ENCODE peak calls at places on chromosomes 2 and 18, in six cellular contexts. One of them, this sample, is unnamed.
A peak's percentile ranks its signal among the peaks of the same experiment; 100 is the strongest.

GRCh38 chr2:42944744-42945415 is 152.5 kb upstream of the HAAO start:
- DNase-seq in tibial nerve: no peak
- DNase-seq in heart right ventricle: no peak
- DNase-seq in A549: peak; percentile 44
- DNase-seq in mesendoderm: peak; percentile 52
- DNase-seq in suprapubic skin: no peak
- DNase-seq in this sample: no peak

GRCh38 chr18:3624818-3625716 is 175.1 kb downstream of the TGIF1 start:
- DNase-seq in suprapubic skin: no peak
- DNase-seq in heart right ventricle: no peak
- DNase-seq in tibial nerve: no peak
- DNase-seq in mesendoderm: peak; percentile 89
- DNase-seq in A549: peak; percentile 96
- DNase-seq in this sample: no peak

GRCh38 chr2:127807678-127808353 is 3.2 kb downstream of the WDR33 start:
- DNase-seq in A549: no peak
- DNase-seq in tibial nerve: no peak
- DNase-seq in heart right ventricle: no peak
- DNase-seq in suprapubic skin: no peak
- DNase-seq in mesendoderm: peak; percentile 27
- DNase-seq in this sample: no peak

GRCh38 chr2:221716434-221717303 is 144.6 kb upstream of the EPHA4 start:
- DNase-seq in heart right ventricle: no peak
- DNase-seq in mesendoderm: no peak
- DNase-seq in tibial nerve: no peak
- DNase-seq in A549: peak; percentile 50
- DNase-seq in suprapubic skin: no peak
- DNase-seq in this sample: no peak

GRCh38 chr2:236143811-236144210 is 24.4 kb downstream of the GBX2 start:
- DNase-seq in suprapubic skin: no peak
- DNase-seq in mesendoderm: no peak
- DNase-seq in heart right ventricle: no peak
- DNase-seq in A549: no peak
- DNase-seq in tibial nerve: no peak
- DNase-seq in this sample: no peak

GRCh38 chr2:29455202-29455885 is 340.1 kb downstream of the CLIP4 start:
- DNase-seq in suprapubic skin: no peak
- DNase-seq in A549: no peak
- DNase-seq in mesendoderm: no peak
- DNase-seq in tibial nerve: no peak
- DNase-seq in heart right ventricle: no peak
- DNase-seq in this sample: no peak

GRCh38 chr18:45496746-45497145 is 118.5 kb upstream of the SLC14A2 start:
- DNase-seq in heart right ventricle: no peak
- DNase-seq in suprapubic skin: no peak
- DNase-seq in mesendoderm: no peak
- DNase-seq in A549: no peak
- DNase-seq in tibial nerve: no peak
- DNase-seq in this sample: no peak

GRCh38 chr18:13253786-13254755 is 35.5 kb downstream of the LDLRAD4 start:
- DNase-seq in tibial nerve: no peak
- DNase-seq in suprapubic skin: peak; percentile 59
- DNase-seq in heart right ventricle: no peak
- DNase-seq in mesendoderm: peak; percentile 51
- DNase-seq in A549: no peak
- DNase-seq in this sample: no peak

GRCh38 chr2:237254369-237254861 is 159.5 kb downstream of the COL6A3 start:
- DNase-seq in A549: no peak
- DNase-seq in mesendoderm: no peak
- DNase-seq in heart right ventricle: no peak
- DNase-seq in suprapubic skin: no peak
- DNase-seq in tibial nerve: no peak
- DNase-seq in this sample: no peak

GRCh38 chr2:176093145-176093888 is 796 bp downstream of the HOXD13 start:
- DNase-seq in suprapubic skin: no peak
- DNase-seq in mesendoderm: peak; percentile 48
- DNase-seq in tibial nerve: no peak
- DNase-seq in heart right ventricle: no peak
- DNase-seq in A549: no peak
- DNase-seq in this sample: no peak

GRCh38 chr2:133040175-133040574 is 370.2 kb upstream of the LYPD1 start:
- DNase-seq in heart right ventricle: no peak
- DNase-seq in tibial nerve: no peak
- DNase-seq in suprapubic skin: no peak
- DNase-seq in mesendoderm: no peak
- DNase-seq in A549: no peak
- DNase-seq in this sample: no peak

GRCh38 chr2:230895536-230896345 is 29.3 kb downstream of the GPR55 start:
- DNase-seq in heart right ventricle: no peak
- DNase-seq in mesendoderm: no peak
- DNase-seq in A549: no peak
- DNase-seq in suprapubic skin: peak; percentile 70
- DNase-seq in tibial nerve: no peak
- DNase-seq in this sample: no peak

GRCh38 chr18:47149457-47150028 is 757 bp downstream of the HDHD2 start:
- DNase-seq in heart right ventricle: no peak
- DNase-seq in A549: peak; percentile 1
- DNase-seq in tibial nerve: no peak
- DNase-seq in suprapubic skin: no peak
- DNase-seq in mesendoderm: peak; percentile 50
- DNase-seq in this sample: no peak

GRCh38 chr2:19776941-19777514 is 124.8 kb downstream of the TTC32 start:
- DNase-seq in suprapubic skin: no peak
- DNase-seq in tibial nerve: no peak
- DNase-seq in heart right ventricle: no peak
- DNase-seq in A549: no peak
- DNase-seq in mesendoderm: no peak
- DNase-seq in this sample: no peak

GRCh38 chr2:3023531-3023930 is 354.1 kb downstream of the EIPR1 start:
- DNase-seq in suprapubic skin: no peak
- DNase-seq in mesendoderm: no peak
- DNase-seq in A549: no peak
- DNase-seq in tibial nerve: no peak
- DNase-seq in heart right ventricle: no peak
- DNase-seq in this sample: no peak

GRCh38 chr2:84924173-84925106 is 19.0 kb downstream of the TMSB10 start:
- DNase-seq in tibial nerve: no peak
- DNase-seq in suprapubic skin: peak; percentile 65
- DNase-seq in A549: peak; percentile 97
- DNase-seq in heart right ventricle: peak; percentile 19
- DNase-seq in mesendoderm: peak; percentile 62
- DNase-seq in this sample: no peak

GRCh38 chr2:104733544-104733943 is 120.4 kb upstream of the POU3F3 start:
- DNase-seq in suprapubic skin: no peak
- DNase-seq in A549: peak; percentile 47
- DNase-seq in heart right ventricle: no peak
- DNase-seq in tibial nerve: no peak
- DNase-seq in mesendoderm: peak; percentile 81
- DNase-seq in this sample: no peak

GRCh38 chr2:120424274-120424796 is 78.4 kb downstream of the INHBB start:
- DNase-seq in A549: no peak
- DNase-seq in tibial nerve: no peak
- DNase-seq in heart right ventricle: no peak
- DNase-seq in mesendoderm: no peak
- DNase-seq in suprapubic skin: no peak
- DNase-seq in this sample: no peak

GRCh38 chr18:72544092-72544886 is at the start of gene CBLN2:
- DNase-seq in A549: peak; percentile 58
- DNase-seq in mesendoderm: peak; percentile 72
- DNase-seq in suprapubic skin: no peak
- DNase-seq in heart right ventricle: peak; percentile 22
- DNase-seq in tibial nerve: no peak
- DNase-seq in this sample: peak; percentile 56

GRCh38 chr2:183164111-183165015 is 40.1 kb downstream of the NUP35 start:
- DNase-seq in A549: no peak
- DNase-seq in heart right ventricle: no peak
- DNase-seq in suprapubic skin: no peak
- DNase-seq in mesendoderm: no peak
- DNase-seq in tibial nerve: no peak
- DNase-seq in this sample: no peak

GRCh38 chr2:75519843-75520242 is 40.9 kb downstream of the EVA1A start:
- DNase-seq in mesendoderm: no peak
- DNase-seq in A549: no peak
- DNase-seq in tibial nerve: no peak
- DNase-seq in suprapubic skin: no peak
- DNase-seq in heart right ventricle: no peak
- DNase-seq in this sample: no peak

GRCh38 chr2:75521225-75521872 is 39.4 kb downstream of the EVA1A start:
- DNase-seq in mesendoderm: no peak
- DNase-seq in tibial nerve: no peak
- DNase-seq in A549: no peak
- DNase-seq in suprapubic skin: no peak
- DNase-seq in heart right ventricle: no peak
- DNase-seq in this sample: no peak

GRCh38 chr2:75524276-75524911 is 36.3 kb downstream of the EVA1A start:
- DNase-seq in suprapubic skin: no peak
- DNase-seq in tibial nerve: no peak
- DNase-seq in heart right ventricle: no peak
- DNase-seq in A549: no peak
- DNase-seq in mesendoderm: no peak
- DNase-seq in this sample: no peak

GRCh38 chr2:75523313-75524275 is 37.1 kb downstream of the EVA1A start:
- DNase-seq in mesendoderm: no peak
- DNase-seq in suprapubic skin: no peak
- DNase-seq in A549: peak; percentile 66
- DNase-seq in heart right ventricle: no peak
- DNase-seq in tibial nerve: no peak
- DNase-seq in this sample: no peak

DNA sequence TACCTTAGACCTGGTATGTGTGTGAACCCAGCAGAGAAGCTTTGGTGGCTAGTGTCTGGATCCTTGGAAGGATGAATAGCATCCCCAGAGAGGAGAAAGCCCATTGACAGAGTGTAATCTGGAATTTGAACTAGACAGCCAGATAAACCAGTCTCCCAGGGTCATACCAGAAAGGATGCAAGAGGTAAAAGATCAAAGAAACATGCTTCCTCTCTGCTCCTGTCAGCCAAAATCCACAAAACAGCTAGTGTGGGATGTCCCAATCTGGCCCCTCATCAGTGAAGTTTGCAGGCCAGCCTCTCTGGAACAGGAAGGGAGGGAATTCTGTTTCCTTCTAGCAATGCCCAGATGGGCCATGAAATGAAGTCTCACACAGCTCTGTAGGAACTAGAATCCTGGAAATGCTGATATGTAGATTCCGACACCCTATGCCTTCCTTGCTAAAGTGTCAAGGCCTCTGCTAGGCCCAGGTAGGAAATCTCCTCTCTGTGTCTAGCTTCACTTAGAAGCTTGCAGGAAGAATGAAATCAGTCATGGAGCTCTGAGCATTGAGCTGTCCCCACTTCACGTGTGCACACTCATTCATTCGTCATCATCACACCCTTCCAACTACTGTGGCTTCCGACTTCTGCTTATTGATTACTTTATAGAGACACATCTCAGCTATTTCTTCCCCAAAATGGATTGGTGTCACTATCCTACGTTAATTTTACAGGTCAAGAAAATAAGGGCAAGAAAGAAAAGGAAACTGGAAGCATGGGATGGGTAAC is 38.0 kb downstream of the EVA1A start:
- DNase-seq in A549: no peak
- DNase-seq in mesendoderm: peak; percentile 7
- DNase-seq in tibial nerve: no peak
- DNase-seq in suprapubic skin: no peak
- DNase-seq in heart right ventricle: no peak
- DNase-seq in this sample: no peak
- H3K4me1 ChIP-seq in A549: peaks cover 49% of the 10 kb centered on the region
- H3K4me1 ChIP-seq in mesendoderm: no peaks in the 10 kb centered on the region
- H3K4me1 ChIP-seq in tibial nerve: no peaks in the 10 kb centered on the region
- H3K4me1 ChIP-seq in suprapubic skin: no peaks in the 10 kb centered on the region
- H3K4me1 ChIP-seq in heart right ventricle: no peaks in the 10 kb centered on the region
- H3K4me1 ChIP-seq in this sample: no peaks in the 10 kb centered on the region

DNA sequence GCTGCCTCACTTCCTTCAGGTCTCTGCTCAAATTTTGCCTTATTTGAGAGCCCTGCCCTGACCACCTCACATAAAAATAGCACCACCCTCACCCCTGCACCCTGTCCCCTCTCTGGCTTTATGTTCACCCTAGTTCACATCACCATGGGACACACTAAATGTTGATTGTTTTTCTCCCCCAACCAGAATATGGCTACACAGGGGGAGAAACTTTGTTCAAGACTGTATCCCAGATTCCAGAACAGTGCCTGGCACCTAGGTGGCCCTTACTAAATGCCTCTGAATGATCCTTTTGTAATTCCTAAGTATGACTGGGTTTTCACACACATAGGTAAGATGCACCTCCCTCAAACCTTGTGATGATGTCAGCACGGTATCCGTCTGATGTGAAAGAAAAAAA is 28.4 kb upstream of the CATIP start:
- DNase-seq in tibial nerve: no peak
- DNase-seq in heart right ventricle: no peak
- DNase-seq in mesendoderm: no peak
- DNase-seq in A549: no peak
- DNase-seq in suprapubic skin: no peak
- DNase-seq in this sample: no peak
- H3K4me1 ChIP-seq in tibial nerve: peaks cover 20% of the 10 kb centered on the region
- H3K4me1 ChIP-seq in heart right ventricle: peaks cover 16% of the 10 kb centered on the region
- H3K4me1 ChIP-seq in mesendoderm: peaks cover 9% of the 10 kb centered on the region
- H3K4me1 ChIP-seq in A549: peaks cover 23% of the 10 kb centered on the region
- H3K4me1 ChIP-seq in suprapubic skin: peaks cover 14% of the 10 kb centered on the region
- H3K4me1 ChIP-seq in this sample: peaks cover 7% of the 10 kb centered on the region

GRCh38 chr2:79275197-79275596 is 115.6 kb upstream of the REG3A start:
- DNase-seq in heart right ventricle: no peak
- DNase-seq in tibial nerve: no peak
- DNase-seq in suprapubic skin: no peak
- DNase-seq in A549: no peak
- DNase-seq in mesendoderm: no peak
- DNase-seq in this sample: no peak

GRCh38 chr2:79272616-79273015 is 113.1 kb upstream of the REG3A start:
- DNase-seq in heart right ventricle: no peak
- DNase-seq in mesendoderm: no peak
- DNase-seq in tibial nerve: no peak
- DNase-seq in suprapubic skin: no peak
- DNase-seq in A549: no peak
- DNase-seq in this sample: no peak

GRCh38 chr2:79275863-79276262 is 116.3 kb upstream of the REG3A start:
- DNase-seq in suprapubic skin: no peak
- DNase-seq in tibial nerve: no peak
- DNase-seq in A549: no peak
- DNase-seq in mesendoderm: no peak
- DNase-seq in heart right ventricle: no peak
- DNase-seq in this sample: no peak

GRCh38 chr2:79271456-79271855 is 111.9 kb upstream of the REG3A start:
- DNase-seq in suprapubic skin: no peak
- DNase-seq in tibial nerve: no peak
- DNase-seq in A549: no peak
- DNase-seq in heart right ventricle: no peak
- DNase-seq in mesendoderm: no peak
- DNase-seq in this sample: no peak
- H3K4me1 ChIP-seq in suprapubic skin: no peaks in the 10 kb centered on the region
- H3K4me1 ChIP-seq in tibial nerve: no peaks in the 10 kb centered on the region
- H3K4me1 ChIP-seq in A549: no peaks in the 10 kb centered on the region
- H3K4me1 ChIP-seq in heart right ventricle: no peaks in the 10 kb centered on the region
- H3K4me1 ChIP-seq in mesendoderm: peaks cover 2% of the 10 kb centered on the region
- H3K4me1 ChIP-seq in this sample: no peaks in the 10 kb centered on the region

DNA sequence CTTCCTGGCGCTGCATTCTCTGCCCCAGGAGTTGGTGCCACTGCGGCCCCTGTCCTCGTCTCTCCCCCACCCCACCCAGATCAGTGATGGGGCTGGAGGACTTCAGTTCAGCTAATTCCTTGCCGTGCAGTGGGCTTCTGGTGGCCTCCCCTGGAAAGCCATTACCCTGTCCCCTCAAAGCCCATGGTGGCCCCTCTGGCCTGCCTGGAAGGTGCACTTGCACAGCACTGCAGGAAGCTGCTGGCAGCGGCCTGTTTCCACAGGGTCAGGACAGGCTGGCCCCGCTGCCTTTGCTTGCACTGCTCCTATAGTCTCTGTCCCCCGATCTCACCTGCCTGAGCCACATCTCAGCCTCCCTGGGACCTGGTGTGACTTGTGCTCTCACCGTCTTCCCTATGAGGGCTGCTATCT is 105.1 kb downstream of the USP40 start:
- DNase-seq in mesendoderm: no peak
- DNase-seq in suprapubic skin: no peak
- DNase-seq in heart right ventricle: no peak
- DNase-seq in A549: no peak
- DNase-seq in tibial nerve: no peak
- DNase-seq in this sample: no peak
- H3K4me1 ChIP-seq in mesendoderm: no peaks in the 10 kb centered on the region
- H3K4me1 ChIP-seq in suprapubic skin: no peaks in the 10 kb centered on the region
- H3K4me1 ChIP-seq in heart right ventricle: no peaks in the 10 kb centered on the region
- H3K4me1 ChIP-seq in A549: peaks cover 42% of the 10 kb centered on the region
- H3K4me1 ChIP-seq in tibial nerve: no peaks in the 10 kb centered on the region
- H3K4me1 ChIP-seq in this sample: peaks cover 4% of the 10 kb centered on the region

This sample was measured in prostate gland.